ENCODE peak calls at places on chromosome 22, in eight cellular contexts. O, B, U, N, Q, Y, I and A are unnamed samples.

GRCh38 chr22:45612451-45612901 is 59.2 kb upstream of the ATXN10 start:
- DNase-seq in B (peak; percentile 22), U (no peak), O (no peak), N (no peak), Q (peak; percentile 84), I (no peak), Y (no peak), A (no peak)

GRCh38 chr22:42389137-42389536 is 43.1 kb downstream of the NFAM1 start:
- DNase-seq in N (no peak), O (no peak), Q (no peak), U (no peak), Y (no peak), I (no peak), B (no peak), A (no peak)

GRCh38 chr22:50314455-50315288 is 7.2 kb upstream of the PLXNB2 start:
- DNase-seq in O (no peak), Y (no peak), Q (no peak), U (no peak), I (peak; percentile 89), N (no peak), B (peak; percentile 67), A (peak; percentile 32)

GRCh38 chr22:29031236-29031982 is 30.2 kb downstream of the C22orf31 start:
- DNase-seq in Q (peak; percentile 83), U (peak; percentile 9), I (peak; percentile 51), B (no peak), N (no peak), O (peak; percentile 100), Y (peak; percentile 64), A (no peak)

GRCh38 chr22:35506259-35506570 is 34.4 kb upstream of the RASD2 start:
- DNase-seq in O (peak; percentile 83), U (no peak), Y (no peak), N (no peak), I (no peak), B (no peak), Q (no peak), A (no peak)

GRCh38 chr22:31838917-31839316 is 85.1 kb downstream of the DEPDC5 start:
- DNase-seq in I (no peak), U (no peak), O (no peak), N (no peak), B (no peak), Q (no peak), Y (no peak), A (no peak)

GRCh38 chr22:23520875-23521441 is 59.1 kb downstream of the IGLL1 start:
- DNase-seq in O (peak; percentile 86), B (no peak), U (peak; percentile 53), Y (peak; percentile 15), N (no peak), Q (no peak), I (no peak), A (no peak)

GRCh38 chr22:37244114-37244921 is at the start of gene RAC2:
- DNase-seq in Y (no peak), B (peak; percentile 81), N (no peak), U (peak; percentile 75), Q (peak; percentile 83), I (peak; percentile 85), O (peak; percentile 72), A (peak; percentile 71)

GRCh38 chr22:23716811-23717801 is 26.3 kb downstream of the RGL4 start:
- DNase-seq in U (peak; percentile 94), N (no peak), I (peak; percentile 90), Y (peak; percentile 76), O (peak; percentile 88), Q (peak; percentile 95), B (peak; percentile 80), A (peak; percentile 70)

GRCh38 chr22:31630331-31631329 is 31.4 kb downstream of the PISD start:
- DNase-seq in U (peak; percentile 86), N (peak; percentile 95), I (peak; percentile 72), O (peak; percentile 89), Y (peak; percentile 61), Q (peak; percentile 93), B (peak; percentile 89), A (peak; percentile 85)

GRCh38 chr22:50469377-50470305 is 5.2 kb downstream of the SBF1 start:
- DNase-seq in Y (no peak), I (peak; percentile 96), U (peak; percentile 51), N (no peak), Q (no peak), B (peak; percentile 97), O (peak; percentile 29), A (peak; percentile 92)

GRCh38 chr22:37416806-37417205 is 10.5 kb downstream of the ELFN2 start:
- DNase-seq in Y (no peak), U (no peak), I (no peak), N (no peak), B (no peak), Q (no peak), O (no peak), A (no peak)

GRCh38 chr22:22865311-22866072 is 22.1 kb upstream of the IGLL5 start:
- DNase-seq in Y (no peak), O (no peak), U (no peak), B (peak; percentile 12), N (peak; percentile 79), I (no peak), Q (no peak), A (no peak)

GRCh38 chr22:27124336-27125023 is 467.1 kb downstream of the MIAT start:
- DNase-seq in N (no peak), B (no peak), U (no peak), Q (no peak), Y (no peak), I (peak; percentile 24), O (no peak), A (no peak)

GRCh38 chr22:44464000-44464399 is 34.0 kb downstream of the RTL6 start:
- DNase-seq in N (no peak), Y (no peak), O (no peak), B (no peak), Q (no peak), I (no peak), U (no peak), A (no peak)

GRCh38 chr22:30167734-30168133 is 78.8 kb downstream of the LIF start:
- DNase-seq in B (no peak), U (no peak), Y (no peak), Q (no peak), N (no peak), I (no peak), O (no peak), A (no peak)

GRCh38 chr22:27258773-27259172 is 542.8 kb downstream of the MN1 start:
- DNase-seq in B (no peak), O (no peak), N (no peak), I (no peak), U (no peak), Y (no peak), Q (no peak), A (no peak)

GRCh38 chr22:45163074-45163416 is 680 bp upstream of the NUP50 start:
- DNase-seq in B (no peak), I (no peak), O (peak; percentile 67), Q (no peak), N (no peak), Y (peak; percentile 8), U (peak; percentile 43), A (no peak)

GRCh38 chr22:19723990-19724827 is 870 bp downstream of the GP1BB start:
- DNase-seq in O (peak; percentile 46), B (no peak), Y (no peak), Q (no peak), I (no peak), U (no peak), N (no peak), A (no peak)

GRCh38 chr22:50260801-50261614 is 475 bp downstream of the MAPK12 start:
- DNase-seq in Q (no peak), I (no peak), N (no peak), B (no peak), O (peak; percentile 72), Y (no peak), U (peak; percentile 76), A (no peak)

GRCh38 chr22:24977370-24978230 is 25.1 kb downstream of the KIAA1671 start:
- DNase-seq in Y (no peak), U (peak; percentile 28), O (peak; percentile 54), Q (peak; percentile 81), N (no peak), B (no peak), I (peak; percentile 66), A (no peak)

GRCh38 chr22:40721266-40721665 is 42.0 kb downstream of the MCHR1 start:
- DNase-seq in O (peak; percentile 76), B (no peak), Q (no peak), U (peak; percentile 97), I (no peak), Y (no peak), N (no peak), A (no peak)

GRCh38 chr22:40404251-40405177 is 34.1 kb downstream of the SGSM3 start:
- DNase-seq in Y (no peak), Q (peak; percentile 72), N (no peak), I (no peak), B (no peak), O (no peak), U (no peak), A (no peak)

GRCh38 chr22:47391169-47392053 is 629.0 kb downstream of the TBC1D22A start:
- DNase-seq in I (no peak), O (no peak), N (no peak), U (no peak), Y (no peak), B (no peak), Q (peak; percentile 63), A (no peak)
- H3K9me3 ChIP-seq in I (no peaks in the 10 kb centered on the region), O (no peaks in the 10 kb centered on the region), N (no peaks in the 10 kb centered on the region), U (no peaks in the 10 kb centered on the region), Y (no peaks in the 10 kb centered on the region), B (no peaks in the 10 kb centered on the region), Q (no peaks in the 10 kb centered on the region), A (no peaks in the 10 kb centered on the region)

DNA sequence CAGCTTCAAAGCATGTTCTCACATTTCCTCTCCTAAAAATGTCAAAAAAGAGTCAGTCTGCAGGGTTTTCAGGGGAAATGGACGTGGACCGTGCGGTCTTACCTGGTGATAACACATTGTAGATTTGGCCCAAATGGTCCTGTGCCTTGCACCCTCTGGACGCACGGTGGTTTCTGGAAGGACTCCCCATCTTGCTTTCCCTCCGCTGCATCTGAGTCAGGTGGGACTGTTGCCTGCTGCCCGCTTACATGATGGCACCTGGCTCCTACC is 1290.1 kb downstream of the TBC1D22A start:
- DNase-seq in B (no peak), N (no peak), U (no peak), O (no peak), I (no peak), Q (no peak), Y (no peak), A (no peak)
- H3K9me3 ChIP-seq in B (no peaks in the 10 kb centered on the region), N (no peaks in the 10 kb centered on the region), U (no peaks in the 10 kb centered on the region), O (no peaks in the 10 kb centered on the region), I (no peaks in the 10 kb centered on the region), Q (no peaks in the 10 kb centered on the region), Y (no peaks in the 10 kb centered on the region), A (no peaks in the 10 kb centered on the region)

GRCh38 chr22:47251911-47252310 is 489.5 kb downstream of the TBC1D22A start:
- DNase-seq in Y (no peak), I (no peak), Q (no peak), N (peak; percentile 89), U (no peak), B (no peak), O (no peak), A (no peak)
- H3K9me3 ChIP-seq in Y (peaks cover 4% of the 10 kb centered on the region), I (no peaks in the 10 kb centered on the region), Q (peaks cover 2% of the 10 kb centered on the region), N (no peaks in the 10 kb centered on the region), U (no peaks in the 10 kb centered on the region), B (no peaks in the 10 kb centered on the region), O (peaks cover 9% of the 10 kb centered on the region), A (no peaks in the 10 kb centered on the region)

DNA sequence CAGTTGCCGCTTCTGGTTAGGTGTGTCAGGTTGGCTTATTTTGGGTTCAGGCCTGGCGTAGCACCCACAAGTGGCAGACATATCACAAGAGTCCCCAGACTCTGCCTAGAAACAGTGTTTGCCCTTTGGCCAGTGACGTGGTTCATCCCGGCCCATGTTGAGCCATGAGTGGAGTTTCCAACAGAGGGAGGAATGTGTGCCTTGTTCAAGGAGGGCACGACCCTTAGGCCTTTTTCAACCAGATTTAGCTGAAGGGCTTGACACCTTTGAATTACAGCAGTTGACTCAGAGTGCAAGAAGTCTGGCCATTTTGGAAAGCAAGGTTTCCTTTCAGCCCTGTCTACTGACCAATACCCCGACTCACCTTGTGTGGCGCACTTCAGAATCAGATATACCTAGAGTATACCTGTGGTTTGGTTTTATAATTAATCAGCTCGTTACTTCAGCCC is 15.1 kb upstream of the AIFM3 start:
- DNase-seq in Q (peak; percentile 42), O (no peak), I (peak; percentile 58), N (no peak), U (no peak), Y (no peak), B (no peak), A (no peak)
- H3K9me3 ChIP-seq in Q (no peaks in the 10 kb centered on the region), O (no peaks in the 10 kb centered on the region), I (no peaks in the 10 kb centered on the region), N (no peaks in the 10 kb centered on the region), U (no peaks in the 10 kb centered on the region), Y (no peaks in the 10 kb centered on the region), B (no peaks in the 10 kb centered on the region), A (no peaks in the 10 kb centered on the region)